ENCODE peak calls at places on chromosome 1, in eight cellular contexts. G, I, N, L, Z, C, F and H are unnamed samples.

GRCh38 chr1:53121319-53122172 is 20.9 kb downstream of the SLC1A7 start:
- DNase-seq in Z (no peak), L (no peak), F (no peak), C (peak; percentile 61), I (peak; percentile 77), G (peak; percentile 61), N (peak; percentile 28), H (peak; percentile 70)

GRCh38 chr1:37036667-37037053 is 2.3 kb upstream of the GRIK3 start:
- DNase-seq in G (no peak), I (no peak), C (no peak), F (no peak), N (no peak), Z (no peak), L (no peak), H (no peak)

GRCh38 chr1:30684881-30685795 is 38.2 kb downstream of the MATN1 start:
- DNase-seq in G (no peak), N (no peak), F (peak; percentile 91), L (no peak), I (no peak), C (no peak), Z (no peak), H (no peak)

GRCh38 chr1:1204425-1204920 is 1.9 kb downstream of the TNFRSF18 start:
- DNase-seq in L (no peak), I (no peak), Z (no peak), F (peak; percentile 57), G (no peak), N (no peak), C (no peak), H (no peak)

GRCh38 chr1:244041475-244042100 is 9.5 kb upstream of the ZBTB18 start:
- DNase-seq in Z (no peak), G (peak; percentile 36), F (no peak), L (no peak), C (no peak), N (no peak), I (no peak), H (no peak)

GRCh38 chr1:21295059-21295401 is 4.8 kb upstream of the ECE1 start:
- DNase-seq in Z (no peak), I (no peak), F (no peak), G (no peak), N (no peak), L (peak; percentile 66), C (peak; percentile 80), H (no peak)

GRCh38 chr1:21659099-21659923 is 9.8 kb downstream of the RAP1GAP start:
- DNase-seq in F (peak; percentile 93), N (peak; percentile 80), L (peak; percentile 66), G (peak; percentile 41), I (peak; percentile 76), Z (no peak), C (peak; percentile 42), H (no peak)

GRCh38 chr1:2257245-2257627 is 29.1 kb downstream of the SKI start:
- DNase-seq in I (no peak), F (peak; percentile 53), C (no peak), N (no peak), G (no peak), Z (no peak), L (no peak), H (no peak)

GRCh38 chr1:109481646-109482045 is 2.1 kb upstream of the ATXN7L2 start:
- DNase-seq in F (no peak), G (no peak), C (no peak), I (no peak), N (no peak), Z (no peak), L (no peak), H (no peak)

DNA sequence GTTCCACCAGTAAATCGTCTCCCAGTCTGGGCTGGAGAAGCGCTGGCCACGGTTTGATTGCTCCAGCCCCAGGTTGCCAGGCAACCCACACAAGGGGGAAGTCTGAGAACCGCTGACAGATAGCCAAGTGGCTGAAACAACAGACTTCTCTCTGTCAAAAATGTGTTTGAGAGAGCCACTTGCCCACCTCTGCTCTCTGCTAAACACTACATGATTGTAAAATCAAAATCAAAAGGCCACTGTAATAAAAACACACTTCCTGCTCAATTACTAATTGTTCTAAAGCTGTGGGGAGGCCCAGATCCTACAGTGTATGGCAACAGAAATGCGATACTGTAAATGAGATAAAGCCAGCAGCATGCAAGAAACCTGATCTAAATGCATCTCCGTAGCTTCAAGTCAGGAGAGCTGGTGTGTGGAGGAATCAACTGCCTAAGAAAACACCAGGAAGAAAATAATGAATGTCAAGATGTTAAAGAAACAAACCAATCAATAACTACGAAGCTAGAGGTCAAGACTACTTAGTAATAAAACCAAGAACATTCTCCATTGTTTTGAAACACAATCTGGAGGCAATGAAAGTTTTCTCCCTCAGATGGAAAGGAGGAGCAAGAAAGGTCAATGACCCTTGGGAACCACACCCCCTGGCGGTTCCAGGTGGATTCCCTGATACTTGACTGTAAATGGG is 121.2 kb downstream of the SLC45A1 start:
- DNase-seq in Z (peak; percentile 27), F (peak; percentile 73), G (peak; percentile 80), C (peak; percentile 82), I (peak; percentile 85), N (peak; percentile 77), L (peak; percentile 59), H (peak; percentile 80)
- TF ChIP-seq CTCF in Z (peak; percentile 16), F (no peak), G (no peak), C (peak; percentile 37), I (peak; percentile 10), N (no peak), L (no peak), H (peak; percentile 12)

GRCh38 chr1:206466840-206467649 is 3.2 kb upstream of the IKBKE start:
- DNase-seq in Z (no peak), L (no peak), C (no peak), I (no peak), F (no peak), G (no peak), N (peak; percentile 65), H (no peak)

GRCh38 chr1:206469933-206470691 is at the start of gene IKBKE:
- DNase-seq in F (no peak), Z (no peak), I (peak; percentile 38), C (peak; percentile 69), L (peak; percentile 82), G (peak; percentile 79), N (peak; percentile 95), H (no peak)

GRCh38 chr1:206469411-206469932 is 804 bp upstream of the IKBKE start:
- DNase-seq in L (peak; percentile 57), G (no peak), I (no peak), N (no peak), F (no peak), Z (no peak), C (no peak), H (no peak)

GRCh38 chr1:206467915-206468314 is 2.4 kb upstream of the IKBKE start:
- DNase-seq in N (peak; percentile 98), G (no peak), I (no peak), C (peak; percentile 26), Z (no peak), F (no peak), L (peak; percentile 71), H (no peak)

DNA sequence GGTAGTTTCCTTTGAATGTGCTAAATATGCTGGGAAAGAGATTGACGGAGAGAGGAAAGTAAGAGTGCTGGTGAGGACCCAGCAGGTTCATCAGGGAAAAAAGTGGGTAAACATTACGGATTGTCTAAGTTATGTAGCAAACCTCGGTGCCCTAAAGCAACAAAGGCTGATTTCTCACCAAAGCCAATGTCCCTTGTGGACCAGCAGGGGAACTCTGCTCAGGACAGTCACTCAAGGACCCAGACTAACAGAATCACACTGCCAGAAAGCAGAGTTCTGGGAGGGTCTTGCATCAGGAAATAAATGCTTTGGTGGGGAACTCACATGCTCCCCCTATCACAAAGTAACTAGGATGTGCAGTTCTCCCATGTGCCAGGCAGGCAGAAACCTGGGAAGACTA is 1.7 kb upstream of the IKBKE start:
- DNase-seq in C (no peak), I (no peak), F (no peak), L (peak; percentile 22), N (peak; percentile 62), G (no peak), Z (no peak), H (no peak)
- TF ChIP-seq CTCF in C (no peak), I (no peak), F (no peak), L (no peak), N (no peak), G (no peak), Z (no peak), H (no peak)

DNA sequence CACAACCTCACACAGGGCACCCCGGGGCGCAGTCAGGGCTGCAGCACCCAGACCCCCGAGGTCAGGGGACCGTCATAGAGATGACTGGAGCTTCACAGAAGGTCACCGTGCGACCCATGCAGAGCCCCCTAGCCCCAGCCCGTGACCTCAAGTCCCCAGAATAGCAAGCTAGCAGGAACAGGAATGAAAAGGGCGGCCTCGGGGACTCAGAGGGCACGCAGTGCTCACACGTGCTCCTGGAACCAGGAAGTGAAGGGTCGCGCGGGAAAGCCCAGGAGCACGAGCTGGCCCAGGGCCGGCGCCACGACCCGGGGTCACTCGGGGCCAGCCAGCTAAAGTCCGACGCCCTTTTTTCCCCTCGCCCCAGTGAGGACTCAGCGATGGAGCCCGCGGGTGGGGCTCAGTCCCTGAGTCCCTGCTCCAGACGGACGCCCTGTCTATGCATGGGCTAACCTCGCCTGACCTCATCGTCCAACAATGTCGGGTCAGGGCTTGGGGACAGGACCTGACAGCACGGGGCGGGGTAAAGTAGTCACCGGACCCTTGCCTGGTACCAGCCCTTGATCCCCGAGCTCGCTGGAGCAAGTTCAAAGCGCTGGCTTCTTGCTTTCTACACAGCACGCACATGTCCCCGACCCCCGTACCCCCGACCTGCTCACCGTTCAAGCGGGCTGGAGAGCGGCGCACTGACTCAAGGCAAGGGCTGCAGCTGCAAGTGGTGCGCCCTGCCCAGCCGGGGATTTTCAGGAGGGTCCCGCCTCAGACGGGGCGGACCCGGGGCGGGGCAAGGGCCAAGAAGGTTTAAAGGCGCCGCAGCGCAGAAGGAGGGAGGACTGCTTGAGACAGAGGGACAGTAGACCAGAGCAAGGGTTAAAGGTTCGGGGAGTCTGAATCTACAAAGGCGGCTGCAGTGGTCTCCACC is at the start of gene TAGLN2:
- DNase-seq in G (peak; percentile 91), L (peak; percentile 94), C (peak; percentile 89), F (peak; percentile 95), N (peak; percentile 92), Z (peak; percentile 53), I (peak; percentile 94), H (peak; percentile 74)
- TF ChIP-seq CTCF in G (no peak), L (no peak), C (no peak), F (no peak), N (no peak), Z (no peak), I (no peak), H (no peak)

DNA sequence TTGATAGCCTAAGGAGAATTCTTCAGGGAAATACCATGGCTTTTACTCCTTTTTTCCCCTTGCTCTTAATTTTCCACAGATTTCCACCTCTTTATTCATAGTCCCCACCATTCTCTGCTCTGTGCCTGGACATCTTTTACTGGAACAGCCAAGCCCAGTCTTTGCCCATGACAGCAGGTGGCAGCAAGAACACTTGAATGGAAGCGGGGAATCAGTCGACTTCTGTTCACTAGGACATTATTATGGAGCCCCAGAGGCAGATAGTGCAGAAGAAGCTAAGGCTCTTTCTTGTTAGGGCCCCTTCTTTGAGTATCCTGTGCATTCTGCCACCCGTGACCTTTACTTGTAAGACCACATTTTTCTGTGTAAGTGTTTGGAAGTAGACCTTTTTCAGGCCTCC is 6.3 kb downstream of the OR14I1 start:
- DNase-seq in N (peak; percentile 65), F (no peak), I (no peak), L (peak; percentile 66), C (no peak), G (no peak), Z (no peak), H (no peak)
- TF ChIP-seq CTCF in N (peak; percentile 30), F (no peak), I (peak; percentile 27), L (peak; percentile 39), C (no peak), G (no peak), Z (no peak), H (no peak)

GRCh38 chr1:205672395-205672889 is 7.9 kb downstream of the SLC45A3 start:
- DNase-seq in F (no peak), G (no peak), Z (no peak), L (no peak), N (no peak), C (no peak), I (no peak), H (no peak)
- TF ChIP-seq CTCF in F (no peak), G (no peak), Z (no peak), L (no peak), N (no peak), C (no peak), I (no peak), H (no peak)